ENCODE peak calls at places on chromosomes 3 and 15, in nine cellular contexts. A, I, F, K, P, J, N, D and S are unnamed samples. For H3K4me1, the result is how much of the 10 kb centered on the place peaks cover.

GRCh38 chr15:52040167-52040900 is 21.3 kb downstream of the MAPK6 start:
- DNase-seq in F (no peak), J (no peak), A (no peak), P (peak), K (no peak), I (no peak), N (no peak), D (no peak), S (no peak)

GRCh38 chr3:160003520-160004128 is 15.0 kb downstream of the IL12A start:
- DNase-seq in D (peak), P (peak), N (no peak), K (peak), A (peak), F (peak), I (no peak), J (no peak), S (peak)

GRCh38 chr3:72683068-72683467 is 165.2 kb downstream of the SHQ1 start:
- DNase-seq in D (no peak), A (peak), K (no peak), F (no peak), J (no peak), N (no peak), P (no peak), I (no peak), S (no peak)

GRCh38 chr3:182621435-182622240 is 171.7 kb upstream of the ATP11B start:
- DNase-seq in P (no peak), F (no peak), A (no peak), N (no peak), K (no peak), D (no peak), I (no peak), J (no peak), S (no peak)

GRCh38 chr3:58197588-58197987 is 13.2 kb downstream of the DNASE1L3 start:
- DNase-seq in N (no peak), J (no peak), A (no peak), I (no peak), D (no peak), K (no peak), F (no peak), P (peak), S (no peak)

GRCh38 chr3:58116985-58117384 is 93.8 kb downstream of the DNASE1L3 start:
- DNase-seq in P (no peak), N (no peak), D (no peak), I (no peak), K (no peak), F (no peak), J (no peak), A (no peak), S (no peak)

GRCh38 chr3:54955496-54955895 is 27.6 kb upstream of the LRTM1 start:
- DNase-seq in A (no peak), F (no peak), N (no peak), K (no peak), P (no peak), I (no peak), J (no peak), D (no peak), S (no peak)

GRCh38 chr3:94176886-94177285 is 114.0 kb downstream of the NSUN3 start:
- DNase-seq in D (no peak), N (no peak), I (no peak), A (no peak), P (no peak), J (no peak), K (no peak), F (no peak), S (no peak)

GRCh38 chr3:108509263-108509662 is 1.1 kb downstream of the MYH15 start:
- DNase-seq in N (no peak), I (no peak), A (no peak), D (no peak), K (no peak), F (no peak), J (no peak), P (no peak), S (no peak)

GRCh38 chr3:185778069-185778468 is 46.8 kb downstream of the IGF2BP2 start:
- DNase-seq in K (no peak), A (no peak), P (no peak), J (no peak), D (no peak), I (no peak), F (no peak), N (no peak), S (no peak)
- H3K4me1 ChIP-seq in K (under half), A (under half), P (under half), J (under half), D (under half), I (under half), F (under half), N (under half), S (under half)

GRCh38 chr15:31360158-31360561 is 33.5 kb downstream of the KLF13 start:
- DNase-seq in K (no peak), I (no peak), A (no peak), F (no peak), P (no peak), J (no peak), D (peak), N (no peak), S (peak)
- H3K4me1 ChIP-seq in K (half or more), I (half or more), A (under half), F (half or more), P (under half), J (half or more), D (half or more), N (half or more), S (half or more)

GRCh38 chr3:193962986-193963683 is 172.8 kb upstream of the HES1 start:
- DNase-seq in D (no peak), P (no peak), F (no peak), A (no peak), N (no peak), I (no peak), J (no peak), K (no peak), S (no peak)
- H3K4me1 ChIP-seq in D (under half), P (under half), F (under half), A (under half), N (under half), I (under half), J (under half), K (under half), S (under half)

GRCh38 chr3:127689266-127689860 is 16.6 kb downstream of the ABTB1 start:
- DNase-seq in D (peak), J (no peak), F (peak), I (peak), N (no peak), K (no peak), A (no peak), P (no peak), S (peak)

GRCh38 chr3:127690106-127690505 is 17.4 kb downstream of the ABTB1 start:
- DNase-seq in D (peak), J (no peak), A (no peak), N (no peak), K (no peak), F (no peak), P (peak), I (no peak), S (peak)

GRCh38 chr3:127691974-127692373 is 19.2 kb downstream of the ABTB1 start:
- DNase-seq in P (no peak), K (no peak), D (peak), N (no peak), F (no peak), J (no peak), A (no peak), I (peak), S (no peak)

GRCh38 chr3:127691494-127691893 is 18.7 kb downstream of the ABTB1 start:
- DNase-seq in F (no peak), N (no peak), A (no peak), K (no peak), D (peak), P (no peak), I (peak), J (no peak), S (peak)

DNA sequence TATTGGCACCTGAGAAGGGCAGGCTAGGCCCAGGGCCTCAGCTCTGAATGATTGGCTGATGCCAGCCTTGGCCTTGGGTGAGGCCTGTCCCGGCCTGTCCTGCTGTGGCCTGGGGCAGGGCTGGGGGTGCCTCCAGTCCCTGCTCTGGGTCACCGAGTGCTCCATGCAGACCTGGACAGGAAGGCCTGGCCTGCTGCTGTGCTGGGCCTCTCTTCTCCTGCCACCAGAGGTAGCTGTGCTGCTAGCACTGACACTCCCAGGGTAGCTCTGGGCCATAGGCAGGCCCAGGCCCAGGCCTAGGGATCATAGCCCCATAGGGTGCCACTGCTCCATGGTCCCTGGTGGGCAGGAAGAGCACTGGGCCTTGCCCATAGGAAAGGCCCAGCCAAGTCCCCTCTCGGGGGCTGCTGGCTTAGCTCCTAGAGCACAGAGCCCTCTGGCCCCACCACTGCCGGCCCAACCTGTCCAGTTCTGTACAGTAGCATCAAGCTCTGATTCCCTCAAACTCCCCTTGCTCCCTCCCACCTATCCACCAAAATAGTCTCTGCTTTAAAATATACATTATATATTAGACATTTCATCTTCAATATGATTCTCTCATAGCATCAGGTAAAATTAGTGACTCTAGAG is 18.2 kb downstream of the ABTB1 start:
- DNase-seq in P (peak), I (peak), K (no peak), F (no peak), N (no peak), A (peak), J (no peak), D (peak), S (peak)
- H3K4me1 ChIP-seq in P (under half), I (under half), K (under half), F (under half), N (under half), A (under half), J (under half), D (under half), S (under half)

DNA sequence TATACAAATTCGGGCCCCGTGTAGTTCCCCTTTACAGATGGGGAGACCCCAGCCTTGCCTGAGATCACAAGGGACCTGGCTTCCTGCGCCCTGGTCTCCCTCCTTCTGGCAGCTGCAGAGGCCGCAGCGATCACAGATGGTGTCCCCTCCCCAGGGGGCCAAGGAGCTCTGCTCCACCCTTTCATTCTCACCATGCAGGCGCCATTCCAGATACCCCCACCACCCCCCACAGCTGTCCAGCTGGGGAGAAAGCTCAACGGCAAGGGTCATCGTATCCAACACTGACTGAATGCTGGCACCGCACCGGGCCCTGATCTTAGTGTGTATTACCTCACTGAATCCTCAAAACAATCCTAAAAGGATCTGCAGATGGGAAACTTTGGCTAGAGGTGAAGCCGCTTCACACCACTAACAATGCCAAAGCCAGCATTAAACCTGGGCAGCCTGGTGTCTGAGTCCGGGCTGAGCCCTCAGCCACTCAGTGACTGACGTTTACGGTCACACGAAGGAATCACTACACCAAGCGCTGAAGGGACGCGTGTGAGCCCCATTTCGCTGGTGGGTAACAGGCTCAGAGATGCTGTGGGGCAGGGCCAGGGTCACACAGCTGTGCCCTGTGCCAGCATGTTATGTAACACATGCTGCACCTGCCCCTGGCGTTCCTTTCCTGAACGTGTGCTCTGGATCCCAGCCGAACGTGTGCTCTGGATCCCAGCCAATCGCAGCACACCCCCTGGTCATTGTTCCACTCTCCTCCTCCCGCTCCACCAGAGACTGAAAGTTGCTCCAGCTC is 51.9 kb downstream of the IQSEC1 start:
- DNase-seq in N (no peak), A (peak), J (no peak), I (no peak), F (peak), D (peak), P (peak), K (peak), S (peak)
- H3K4me1 ChIP-seq in N (under half), A (under half), J (under half), I (under half), F (under half), D (under half), P (half or more), K (half or more), S (under half)

GRCh38 chr15:68277605-68278344 is at the start of gene FEM1B:
- DNase-seq in D (peak), J (peak), P (peak), N (peak), I (peak), A (peak), F (peak), K (peak), S (peak)
- H3K4me1 ChIP-seq in D (half or more), J (under half), P (half or more), N (under half), I (under half), A (under half), F (under half), K (half or more), S (under half)